ENCODE peak calls at places on chromosomes 1 and 21, in nine cellular contexts. One of them, this sample, is unnamed.

GRCh38 chr1:29736582-29737188 is 500.4 kb downstream of the PTPRU start:
- DNase-seq in upper lobe of right lung: no peak
- DNase-seq in pancreas: no peak
- DNase-seq in fibroblast of lung: peak; percentile 53
- DNase-seq in mammary epithelial cell: peak; percentile 24
- DNase-seq in fibroblast of mammary gland: peak; percentile 61
- DNase-seq in uterus: no peak
- DNase-seq in mesendoderm: peak; percentile 74
- DNase-seq in A673: peak; percentile 72
- DNase-seq in this sample: peak; percentile 40

GRCh38 chr1:66282343-66282852 is 251.6 kb upstream of the SGIP1 start:
- DNase-seq in upper lobe of right lung: no peak
- DNase-seq in pancreas: no peak
- DNase-seq in fibroblast of lung: peak; percentile 91
- DNase-seq in mammary epithelial cell: peak; percentile 98
- DNase-seq in fibroblast of mammary gland: peak; percentile 88
- DNase-seq in uterus: peak; percentile 23
- DNase-seq in mesendoderm: no peak
- DNase-seq in A673: peak; percentile 25
- DNase-seq in this sample: peak; percentile 91

GRCh38 chr1:47809301-47810084 is 187.7 kb downstream of the TRABD2B start:
- DNase-seq in upper lobe of right lung: no peak
- DNase-seq in pancreas: no peak
- DNase-seq in fibroblast of lung: no peak
- DNase-seq in mammary epithelial cell: no peak
- DNase-seq in fibroblast of mammary gland: no peak
- DNase-seq in uterus: no peak
- DNase-seq in mesendoderm: peak; percentile 16
- DNase-seq in A673: no peak
- DNase-seq in this sample: peak; percentile 49

GRCh38 chr1:175866776-175867175 is 123.4 kb upstream of the TNR start:
- DNase-seq in upper lobe of right lung: no peak
- DNase-seq in pancreas: no peak
- DNase-seq in fibroblast of lung: no peak
- DNase-seq in mammary epithelial cell: no peak
- DNase-seq in fibroblast of mammary gland: no peak
- DNase-seq in uterus: no peak
- DNase-seq in mesendoderm: peak; percentile 49
- DNase-seq in A673: no peak
- DNase-seq in this sample: no peak

GRCh38 chr1:147292012-147292411 is 49.5 kb downstream of the CHD1L start:
- DNase-seq in upper lobe of right lung: no peak
- DNase-seq in pancreas: no peak
- DNase-seq in fibroblast of lung: peak; percentile 90
- DNase-seq in mammary epithelial cell: peak; percentile 65
- DNase-seq in fibroblast of mammary gland: peak; percentile 90
- DNase-seq in uterus: no peak
- DNase-seq in mesendoderm: no peak
- DNase-seq in A673: no peak
- DNase-seq in this sample: peak; percentile 74

GRCh38 chr1:244054247-244054923 is 3.3 kb downstream of the ZBTB18 start:
- DNase-seq in upper lobe of right lung: no peak
- DNase-seq in pancreas: no peak
- DNase-seq in fibroblast of lung: no peak
- DNase-seq in mammary epithelial cell: no peak
- DNase-seq in fibroblast of mammary gland: no peak
- DNase-seq in uterus: no peak
- DNase-seq in mesendoderm: peak; percentile 77
- DNase-seq in A673: no peak
- DNase-seq in this sample: no peak

GRCh38 chr1:206829282-206829681 is 36.1 kb upstream of the IL20 start:
- DNase-seq in upper lobe of right lung: no peak
- DNase-seq in pancreas: no peak
- DNase-seq in fibroblast of lung: no peak
- DNase-seq in mammary epithelial cell: no peak
- DNase-seq in fibroblast of mammary gland: no peak
- DNase-seq in uterus: no peak
- DNase-seq in mesendoderm: no peak
- DNase-seq in A673: no peak
- DNase-seq in this sample: no peak

GRCh38 chr1:97824644-97825043 is 96.2 kb downstream of the DPYD start:
- DNase-seq in upper lobe of right lung: no peak
- DNase-seq in pancreas: no peak
- DNase-seq in fibroblast of lung: no peak
- DNase-seq in mammary epithelial cell: no peak
- DNase-seq in fibroblast of mammary gland: no peak
- DNase-seq in uterus: no peak
- DNase-seq in mesendoderm: no peak
- DNase-seq in A673: no peak
- DNase-seq in this sample: no peak

GRCh38 chr21:45870851-45871615 is 110.5 kb upstream of the COL6A1 start:
- DNase-seq in upper lobe of right lung: peak; percentile 59
- DNase-seq in pancreas: no peak
- DNase-seq in fibroblast of lung: no peak
- DNase-seq in mammary epithelial cell: no peak
- DNase-seq in fibroblast of mammary gland: no peak
- DNase-seq in uterus: no peak
- DNase-seq in mesendoderm: no peak
- DNase-seq in A673: no peak
- DNase-seq in this sample: no peak

GRCh38 chr1:184716158-184716557 is 38.5 kb downstream of the EDEM3 start:
- DNase-seq in upper lobe of right lung: no peak
- DNase-seq in pancreas: no peak
- DNase-seq in fibroblast of lung: peak; percentile 52
- DNase-seq in mammary epithelial cell: no peak
- DNase-seq in fibroblast of mammary gland: no peak
- DNase-seq in uterus: no peak
- DNase-seq in mesendoderm: no peak
- DNase-seq in A673: no peak
- DNase-seq in this sample: no peak

GRCh38 chr21:34884346-34884929 is 164.7 kb downstream of the RUNX1 start:
- DNase-seq in upper lobe of right lung: no peak
- DNase-seq in pancreas: no peak
- DNase-seq in fibroblast of lung: no peak
- DNase-seq in mammary epithelial cell: no peak
- DNase-seq in fibroblast of mammary gland: peak; percentile 25
- DNase-seq in uterus: no peak
- DNase-seq in mesendoderm: no peak
- DNase-seq in A673: no peak
- DNase-seq in this sample: no peak

GRCh38 chr21:34885125-34885524 is 164.0 kb downstream of the RUNX1 start:
- DNase-seq in upper lobe of right lung: no peak
- DNase-seq in pancreas: no peak
- DNase-seq in fibroblast of lung: no peak
- DNase-seq in mammary epithelial cell: no peak
- DNase-seq in fibroblast of mammary gland: no peak
- DNase-seq in uterus: no peak
- DNase-seq in mesendoderm: no peak
- DNase-seq in A673: no peak
- DNase-seq in this sample: no peak

GRCh38 chr21:34882719-34883131 is 166.4 kb downstream of the RUNX1 start:
- DNase-seq in upper lobe of right lung: no peak
- DNase-seq in pancreas: no peak
- DNase-seq in fibroblast of lung: no peak
- DNase-seq in mammary epithelial cell: no peak
- DNase-seq in fibroblast of mammary gland: no peak
- DNase-seq in uterus: no peak
- DNase-seq in mesendoderm: no peak
- DNase-seq in A673: no peak
- DNase-seq in this sample: peak; percentile 39

GRCh38 chr21:34881894-34882371 is 167.2 kb downstream of the RUNX1 start:
- DNase-seq in upper lobe of right lung: no peak
- DNase-seq in pancreas: no peak
- DNase-seq in fibroblast of lung: peak; percentile 91
- DNase-seq in mammary epithelial cell: peak; percentile 82
- DNase-seq in fibroblast of mammary gland: peak; percentile 87
- DNase-seq in uterus: no peak
- DNase-seq in mesendoderm: no peak
- DNase-seq in A673: no peak
- DNase-seq in this sample: peak; percentile 95

GRCh38 chr21:34883501-34884271 is 165.4 kb downstream of the RUNX1 start:
- DNase-seq in upper lobe of right lung: no peak
- DNase-seq in pancreas: no peak
- DNase-seq in fibroblast of lung: no peak
- DNase-seq in mammary epithelial cell: no peak
- DNase-seq in fibroblast of mammary gland: no peak
- DNase-seq in uterus: no peak
- DNase-seq in mesendoderm: no peak
- DNase-seq in A673: no peak
- DNase-seq in this sample: peak; percentile 33
- H3K4me3 ChIP-seq in upper lobe of right lung: peak overlapping the region; percentile 77
- H3K4me3 ChIP-seq in pancreas: no peak overlapping the region
- H3K4me3 ChIP-seq in fibroblast of lung: peak overlapping the region; percentile 100
- H3K4me3 ChIP-seq in mammary epithelial cell: peak overlapping the region; percentile 99
- H3K4me3 ChIP-seq in fibroblast of mammary gland: peak overlapping the region; percentile 93
- H3K4me3 ChIP-seq in uterus: no peak overlapping the region
- H3K4me3 ChIP-seq in mesendoderm: no peak overlapping the region
- H3K4me3 ChIP-seq in A673: no peak overlapping the region
- H3K4me3 ChIP-seq in this sample: peak overlapping the region; percentile 74

GRCh38 chr1:979744-980072 is 2.2 kb downstream of the PERM1 start:
- DNase-seq in upper lobe of right lung: no peak
- DNase-seq in pancreas: no peak
- DNase-seq in fibroblast of lung: no peak
- DNase-seq in mammary epithelial cell: no peak
- DNase-seq in fibroblast of mammary gland: no peak
- DNase-seq in uterus: no peak
- DNase-seq in mesendoderm: no peak
- DNase-seq in A673: no peak
- DNase-seq in this sample: no peak
- H3K4me3 ChIP-seq in upper lobe of right lung: no peak overlapping the region
- H3K4me3 ChIP-seq in pancreas: no peak overlapping the region
- H3K4me3 ChIP-seq in fibroblast of lung: no peak overlapping the region
- H3K4me3 ChIP-seq in mammary epithelial cell: no peak overlapping the region
- H3K4me3 ChIP-seq in fibroblast of mammary gland: no peak overlapping the region
- H3K4me3 ChIP-seq in uterus: no peak overlapping the region
- H3K4me3 ChIP-seq in mesendoderm: no peak overlapping the region
- H3K4me3 ChIP-seq in A673: no peak overlapping the region
- H3K4me3 ChIP-seq in this sample: no peak overlapping the region

GRCh38 chr1:25723250-25723880 is 76.6 kb upstream of the SELENON start:
- DNase-seq in upper lobe of right lung: no peak
- DNase-seq in pancreas: no peak
- DNase-seq in fibroblast of lung: no peak
- DNase-seq in mammary epithelial cell: peak; percentile 8
- DNase-seq in fibroblast of mammary gland: no peak
- DNase-seq in uterus: no peak
- DNase-seq in mesendoderm: peak; percentile 76
- DNase-seq in A673: no peak
- DNase-seq in this sample: no peak

GRCh38 chr1:25724201-25724600 is 75.8 kb upstream of the SELENON start:
- DNase-seq in upper lobe of right lung: no peak
- DNase-seq in pancreas: no peak
- DNase-seq in fibroblast of lung: no peak
- DNase-seq in mammary epithelial cell: peak; percentile 68
- DNase-seq in fibroblast of mammary gland: no peak
- DNase-seq in uterus: no peak
- DNase-seq in mesendoderm: no peak
- DNase-seq in A673: no peak
- DNase-seq in this sample: peak; percentile 95

GRCh38 chr1:25716320-25716719 is 83.7 kb upstream of the SELENON start:
- DNase-seq in upper lobe of right lung: no peak
- DNase-seq in pancreas: no peak
- DNase-seq in fibroblast of lung: no peak
- DNase-seq in mammary epithelial cell: no peak
- DNase-seq in fibroblast of mammary gland: no peak
- DNase-seq in uterus: no peak
- DNase-seq in mesendoderm: no peak
- DNase-seq in A673: no peak
- DNase-seq in this sample: no peak

GRCh38 chr1:25718738-25719137 is 81.3 kb upstream of the SELENON start:
- DNase-seq in upper lobe of right lung: no peak
- DNase-seq in pancreas: no peak
- DNase-seq in fibroblast of lung: no peak
- DNase-seq in mammary epithelial cell: no peak
- DNase-seq in fibroblast of mammary gland: peak; percentile 39
- DNase-seq in uterus: no peak
- DNase-seq in mesendoderm: no peak
- DNase-seq in A673: no peak
- DNase-seq in this sample: no peak

DNA sequence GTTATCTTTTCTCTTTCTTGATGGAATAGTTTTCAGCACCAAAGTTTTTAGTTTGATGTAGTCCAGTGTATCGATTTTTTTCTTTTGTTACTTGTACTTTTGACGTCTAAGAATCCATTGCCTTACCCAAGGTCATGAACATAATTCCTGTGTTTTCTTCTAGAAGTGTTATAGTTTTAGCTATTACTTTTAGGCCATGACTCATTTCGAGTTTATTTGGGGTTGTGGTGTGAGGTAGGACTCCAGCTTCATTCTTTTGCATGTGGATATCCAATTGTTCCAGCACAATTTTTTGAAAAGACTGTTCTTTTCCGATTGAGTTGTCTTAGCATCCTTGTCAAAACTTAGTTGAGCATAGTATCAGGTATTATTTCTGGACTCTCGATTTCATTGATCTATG is 79.4 kb upstream of the SELENON start:
- DNase-seq in upper lobe of right lung: no peak
- DNase-seq in pancreas: no peak
- DNase-seq in fibroblast of lung: peak; percentile 47
- DNase-seq in mammary epithelial cell: no peak
- DNase-seq in fibroblast of mammary gland: no peak
- DNase-seq in uterus: no peak
- DNase-seq in mesendoderm: no peak
- DNase-seq in A673: no peak
- DNase-seq in this sample: no peak
- H3K4me3 ChIP-seq in upper lobe of right lung: no peak overlapping the region
- H3K4me3 ChIP-seq in pancreas: no peak overlapping the region
- H3K4me3 ChIP-seq in fibroblast of lung: no peak overlapping the region
- H3K4me3 ChIP-seq in mammary epithelial cell: no peak overlapping the region
- H3K4me3 ChIP-seq in fibroblast of mammary gland: no peak overlapping the region
- H3K4me3 ChIP-seq in uterus: no peak overlapping the region
- H3K4me3 ChIP-seq in mesendoderm: no peak overlapping the region
- H3K4me3 ChIP-seq in A673: no peak overlapping the region
- H3K4me3 ChIP-seq in this sample: no peak overlapping the region

DNA sequence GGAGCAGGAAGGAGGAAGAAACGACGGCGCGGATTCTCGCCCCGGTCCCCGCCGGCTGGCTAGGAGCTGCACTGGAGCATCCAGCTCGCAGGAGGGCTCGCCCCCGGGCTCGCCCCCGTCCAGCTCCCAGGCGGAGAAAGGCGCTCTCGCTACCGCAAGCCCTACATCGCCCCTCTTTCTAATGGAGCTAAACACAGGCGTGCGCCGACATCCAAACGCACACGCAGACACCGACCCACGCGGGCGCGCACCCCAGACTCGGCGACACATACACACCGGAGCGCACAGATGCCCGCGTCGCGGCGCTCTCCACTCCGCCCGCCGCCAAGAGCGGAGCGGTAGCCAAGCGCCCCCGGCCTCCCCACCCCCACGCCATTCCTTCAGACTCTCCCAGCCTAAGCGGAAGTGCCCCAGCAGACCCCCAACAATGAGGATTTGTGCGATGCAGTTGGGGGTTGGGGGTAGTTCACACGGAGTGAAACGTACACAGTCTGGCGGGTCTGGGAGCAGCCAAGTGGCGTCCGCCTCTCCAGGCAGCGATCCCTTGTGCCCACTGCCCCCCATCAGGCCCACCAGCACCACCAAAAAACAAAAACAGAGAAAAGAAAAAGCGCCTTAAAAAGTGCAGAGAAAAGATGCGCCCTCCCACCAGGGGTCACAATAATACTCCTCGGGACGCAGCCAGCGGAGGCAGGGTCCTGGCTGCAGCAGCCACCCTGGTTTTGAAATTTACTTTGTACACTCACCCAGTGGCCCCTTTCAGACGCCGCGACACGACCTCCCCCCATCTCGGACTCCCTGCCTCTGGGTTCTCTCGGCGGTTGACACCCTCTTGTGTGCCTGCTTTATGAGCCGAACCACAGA is 1.4 kb downstream of the DAB1 start:
- DNase-seq in upper lobe of right lung: no peak
- DNase-seq in pancreas: no peak
- DNase-seq in fibroblast of lung: peak; percentile 36
- DNase-seq in mammary epithelial cell: no peak
- DNase-seq in fibroblast of mammary gland: peak; percentile 16
- DNase-seq in uterus: no peak
- DNase-seq in mesendoderm: peak; percentile 86
- DNase-seq in A673: peak; percentile 80
- DNase-seq in this sample: no peak
- H3K4me3 ChIP-seq in upper lobe of right lung: no peak overlapping the region
- H3K4me3 ChIP-seq in pancreas: no peak overlapping the region
- H3K4me3 ChIP-seq in fibroblast of lung: peak overlapping the region; percentile 43
- H3K4me3 ChIP-seq in mammary epithelial cell: no peak overlapping the region
- H3K4me3 ChIP-seq in fibroblast of mammary gland: peak overlapping the region; percentile 22
- H3K4me3 ChIP-seq in uterus: peak overlapping the region; percentile 2
- H3K4me3 ChIP-seq in mesendoderm: peak overlapping the region; percentile 83
- H3K4me3 ChIP-seq in A673: peak overlapping the region; percentile 91
- H3K4me3 ChIP-seq in this sample: no peak overlapping the region